ENCODE peak calls at places on chromosome 10, in seven cellular contexts. J is adrenal gland, O is neural progenitor cell, B is IMR-90, F is lung, N is HCT116, Z is BJ. G is an unnamed sample. For H3K27me3, the result is how much of the 10 kb centered on the place peaks cover.

GRCh38 chr10:27506280-27506679 is 2.2 kb downstream of the RAB18 start:
- DNase-seq in O (no peak), F (no peak), Z (no peak), J (no peak), B (peak), N (no peak), G (no peak)

GRCh38 chr10:95279042-95279820 is 11.6 kb downstream of the PDLIM1 start:
- DNase-seq in Z (no peak), J (no peak), O (no peak), B (peak), F (no peak), N (no peak), G (no peak)

GRCh38 chr10:6128087-6128486 is 39.3 kb downstream of the RBM17 start:
- DNase-seq in F (no peak), O (no peak), J (peak), N (no peak), B (no peak), Z (no peak), G (no peak)

GRCh38 chr10:810351-810846 is 120.9 kb upstream of the DIP2C start:
- DNase-seq in J (no peak), Z (no peak), B (peak), O (peak), F (no peak), N (no peak), G (no peak)

GRCh38 chr10:69069090-69070042 is 18.5 kb upstream of the SRGN start:
- DNase-seq in O (no peak), F (no peak), B (no peak), Z (no peak), N (no peak), J (no peak), G (no peak)

GRCh38 chr10:114245128-114245791 is 6.2 kb downstream of the VWA2 start:
- DNase-seq in N (no peak), B (no peak), J (no peak), F (no peak), Z (no peak), O (no peak), G (peak)

GRCh38 chr10:58731276-58731675 is 218.6 kb downstream of the BICC1 start:
- DNase-seq in J (no peak), B (no peak), O (no peak), N (no peak), F (no peak), Z (no peak), G (no peak)

GRCh38 chr10:13652860-13653259 is 66.1 kb downstream of the PRPF18 start:
- DNase-seq in J (no peak), N (no peak), F (no peak), Z (no peak), O (no peak), B (no peak), G (no peak)

GRCh38 chr10:70551971-70552422 is 50.5 kb downstream of the PRF1 start:
- DNase-seq in Z (peak), B (peak), O (no peak), N (no peak), F (peak), J (no peak), G (no peak)

GRCh38 chr10:44195120-44196007 is 189.5 kb downstream of the CXCL12 start:
- DNase-seq in F (no peak), Z (peak), N (no peak), B (peak), O (no peak), J (peak), G (peak)

GRCh38 chr10:96133135-96133534 is 3.0 kb downstream of the ZNF518A start:
- DNase-seq in N (no peak), Z (no peak), J (no peak), O (no peak), F (no peak), B (peak), G (no peak)

GRCh38 chr10:12703813-12704212 is 297.7 kb downstream of the CCDC3 start:
- DNase-seq in B (peak), Z (peak), O (no peak), J (no peak), F (no peak), N (no peak), G (no peak)

GRCh38 chr10:11869743-11870460 is 46.7 kb downstream of the PROSER2 start:
- DNase-seq in F (no peak), B (no peak), Z (no peak), O (no peak), N (no peak), J (no peak), G (no peak)

GRCh38 chr10:110735620-110736027 is 91.5 kb downstream of the RBM20 start:
- DNase-seq in N (no peak), F (no peak), J (no peak), Z (no peak), O (no peak), B (no peak), G (no peak)

GRCh38 chr10:122393288-122393687 is 18.8 kb downstream of the PLEKHA1 start:
- DNase-seq in N (no peak), J (no peak), F (no peak), Z (no peak), O (no peak), B (no peak), G (no peak)

GRCh38 chr10:3166496-3167290 is 5.9 kb downstream of the PITRM1 start:
- DNase-seq in J (no peak), N (no peak), O (no peak), F (no peak), Z (no peak), B (no peak), G (no peak)

GRCh38 chr10:3165196-3165595 is 7.4 kb downstream of the PITRM1 start:
- DNase-seq in F (no peak), B (no peak), J (no peak), Z (no peak), N (no peak), O (no peak), G (no peak)

GRCh38 chr10:3163879-3164278 is 8.7 kb downstream of the PITRM1 start:
- DNase-seq in J (no peak), N (no peak), Z (no peak), F (no peak), O (no peak), B (no peak), G (no peak)

GRCh38 chr10:3159160-3159559 is 13.4 kb downstream of the PITRM1 start:
- DNase-seq in O (no peak), B (no peak), Z (no peak), J (no peak), F (no peak), N (no peak), G (no peak)

DNA sequence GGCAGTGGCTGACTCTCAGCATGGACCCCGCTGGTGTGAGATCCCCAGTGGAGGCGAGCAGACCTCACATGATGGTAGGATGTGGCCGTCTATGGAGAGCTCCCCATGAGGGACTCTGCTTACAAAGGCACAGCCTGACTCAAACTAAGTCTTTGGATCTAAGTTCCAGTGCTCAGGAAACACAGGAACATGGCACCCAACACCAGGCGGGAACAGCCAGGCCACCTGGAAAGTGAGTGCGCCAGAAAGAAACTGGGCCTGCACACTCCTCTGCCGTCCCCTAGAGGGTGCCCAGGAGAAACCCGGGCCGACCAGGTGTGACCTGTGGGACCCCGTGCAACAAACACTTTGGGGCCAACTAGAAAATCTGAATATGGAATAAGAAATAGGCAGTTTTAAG is 10.0 kb downstream of the PITRM1 start:
- DNase-seq in O (no peak), N (no peak), Z (no peak), F (no peak), J (no peak), B (no peak), G (no peak)
- TF ChIP-seq CTCF in O (peak), N (no peak), Z (no peak), F (no peak), J (no peak), B (no peak), G (no peak)

GRCh38 chr10:46556515-46557318 is at the start of gene GPRIN2:
- DNase-seq in F (peak), N (no peak), O (peak), B (no peak), Z (no peak), J (peak), G (peak)

GRCh38 chr10:46558141-46558410 is 1.6 kb upstream of the GPRIN2 start:
- DNase-seq in F (no peak), Z (no peak), J (no peak), O (no peak), N (no peak), B (no peak), G (no peak)

GRCh38 chr10:46555713-46556514 is 544 bp downstream of the GPRIN2 start:
- DNase-seq in B (no peak), J (peak), O (peak), N (no peak), Z (no peak), F (peak), G (peak)

GRCh38 chr10:46558411-46559185 is 2.1 kb upstream of the GPRIN2 start:
- DNase-seq in N (no peak), F (peak), Z (no peak), B (no peak), J (no peak), O (no peak), G (peak)

DNA sequence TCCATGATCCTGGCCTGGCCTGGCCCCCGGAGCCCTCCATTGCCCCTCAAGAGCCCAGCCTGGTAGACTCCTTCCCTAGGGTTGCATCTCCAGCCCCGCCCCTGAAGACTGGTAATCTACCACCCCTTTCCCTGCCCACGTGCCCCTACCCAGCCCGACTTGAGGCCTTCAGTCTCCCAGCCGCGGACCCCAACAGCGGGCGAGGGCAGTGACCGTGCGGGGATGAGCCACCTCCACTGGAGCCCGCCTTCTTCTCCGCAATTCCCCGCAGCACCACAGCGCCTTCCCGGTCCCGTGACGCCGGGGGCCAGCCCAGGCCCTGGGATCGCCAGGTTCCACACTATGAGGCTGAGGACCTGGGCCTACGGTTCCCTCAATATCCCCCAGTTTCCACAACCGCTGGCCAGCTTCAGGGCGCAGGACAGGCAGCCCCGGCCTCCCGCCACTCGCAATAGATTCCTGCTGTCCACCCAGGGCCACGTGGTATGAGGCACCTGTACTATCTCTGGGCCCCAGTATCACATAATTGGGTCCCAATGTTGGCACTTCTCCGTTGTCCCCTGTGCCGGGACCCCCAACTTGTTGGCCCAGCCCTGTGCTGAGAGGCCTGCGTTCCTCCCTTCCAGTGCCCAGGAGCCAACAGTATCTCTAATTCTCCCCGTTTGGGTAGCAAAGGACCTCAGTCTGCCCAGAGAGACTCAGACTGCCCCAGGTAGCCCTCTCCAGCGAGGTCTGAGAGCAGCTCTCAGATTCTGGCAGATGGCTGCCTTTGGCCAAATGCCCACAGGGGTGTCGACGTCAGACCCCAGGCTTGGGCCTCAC is 1.1 kb upstream of the GPRIN2 start:
- DNase-seq in Z (no peak), N (no peak), B (no peak), J (peak), O (no peak), F (peak), G (peak)
- H3K27me3 ChIP-seq in Z (under half), N (under half), B (half or more), J (half or more), O (half or more), F (under half), G (under half)

GRCh38 chr10:23359692-23360380 is 15.2 kb upstream of the C10orf67 start:
- DNase-seq in J (no peak), Z (no peak), B (no peak), O (no peak), N (no peak), F (no peak), G (no peak)

GRCh38 chr10:23363788-23364135 is 19.2 kb upstream of the C10orf67 start:
- DNase-seq in O (no peak), N (no peak), F (no peak), B (no peak), J (no peak), Z (no peak), G (no peak)

GRCh38 chr10:23362879-23363787 is 18.5 kb upstream of the C10orf67 start:
- DNase-seq in J (no peak), N (no peak), Z (no peak), B (no peak), O (no peak), F (no peak), G (no peak)

GRCh38 chr10:23362069-23362830 is 17.7 kb upstream of the C10orf67 start:
- DNase-seq in B (no peak), N (no peak), O (no peak), J (no peak), F (no peak), Z (no peak), G (no peak)

GRCh38 chr10:23361665-23362064 is 17.1 kb upstream of the C10orf67 start:
- DNase-seq in O (no peak), F (no peak), J (no peak), B (no peak), Z (no peak), N (no peak), G (no peak)
- H3K4me3 ChIP-seq in O (no peak), F (no peak), J (no peak), B (no peak), Z (no peak), N (no peak), G (no peak)

DNA sequence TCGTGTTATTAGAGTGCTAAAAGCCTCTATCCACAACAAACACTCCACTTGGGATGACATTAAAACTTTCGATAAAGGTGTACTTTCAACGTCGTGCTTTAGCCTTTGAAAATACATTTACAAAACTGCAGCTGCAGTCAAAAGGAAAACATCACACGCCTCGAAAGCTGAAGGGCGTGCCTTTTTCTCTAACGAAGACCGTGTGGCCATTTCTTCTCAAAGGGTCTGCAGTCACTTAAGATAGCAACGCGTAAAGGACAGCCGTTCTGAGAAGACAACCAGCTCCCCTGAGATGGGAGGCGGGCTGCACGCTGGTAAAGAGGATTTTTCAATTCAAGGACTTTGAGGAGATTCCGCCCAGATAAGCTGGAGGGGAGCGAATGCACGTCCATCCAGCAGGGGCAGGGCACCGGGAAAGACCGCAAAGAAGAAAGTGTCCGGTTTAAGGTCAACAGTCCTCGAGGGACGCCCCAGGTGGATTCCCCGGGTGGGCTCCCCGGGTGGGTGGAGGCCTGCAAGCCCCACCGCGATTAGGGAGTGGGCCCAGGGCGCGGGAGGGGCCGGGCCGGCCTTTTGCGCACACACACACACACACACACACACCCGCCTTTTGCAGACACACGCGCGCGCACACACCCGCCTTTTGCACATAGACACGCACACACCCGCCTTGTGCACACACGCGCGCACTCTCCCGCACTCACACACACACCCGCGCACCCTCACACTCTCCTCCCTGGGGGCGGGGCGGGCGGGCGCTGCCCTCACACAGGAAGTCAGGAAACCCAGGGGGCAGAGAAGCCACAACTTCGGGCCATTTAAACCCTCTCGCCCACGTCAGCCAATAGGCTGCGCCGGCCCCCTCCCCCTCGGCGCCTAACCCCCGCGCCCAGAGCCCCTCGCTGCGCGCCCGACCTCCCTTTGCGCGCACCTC is 767 bp downstream of the ARHGAP12 start:
- DNase-seq in J (peak), F (peak), Z (no peak), O (peak), N (no peak), B (peak), G (peak)
- TF ChIP-seq CTCF in J (no peak), F (peak), Z (peak), O (peak), N (no peak), B (peak), G (no peak)

GRCh38 chr10:88211230-88211629 is 347.8 kb downstream of the PTEN start:
- DNase-seq in O (no peak), Z (no peak), J (no peak), N (no peak), B (no peak), F (no peak), G (no peak)
- H3K27me3 ChIP-seq in O (under half), Z (under half), J (under half), N (under half), B (under half), F (under half), G (under half)

GRCh38 chr10:119368991-119369869 is 161.9 kb downstream of the GRK5 start:
- DNase-seq in O (no peak), Z (no peak), F (no peak), N (no peak), J (no peak), B (no peak), G (no peak)
- H3K4me3 ChIP-seq in O (no peak), Z (no peak), F (no peak), N (no peak), J (no peak), B (no peak), G (no peak)